ENCODE peak calls at places on chromosomes 3 and 15, in five cellular contexts. N, E, O, T and K are unnamed samples.

GRCh38 chr15:71758716-71759115 is 51.6 kb upstream of the NR2E3 start:
- DNase-seq in N (no peak), E (no peak), O (no peak), T (no peak), K (no peak)

GRCh38 chr15:22956980-22957264 is 23.2 kb downstream of the CYFIP1 start:
- DNase-seq in N (no peak), E (no peak), O (no peak), T (peak; percentile 18), K (no peak)

GRCh38 chr15:61879219-61879618 is 181.0 kb downstream of the VPS13C start:
- DNase-seq in N (no peak), E (no peak), O (no peak), T (no peak), K (no peak)

GRCh38 chr3:109382573-109382972 is 45.2 kb upstream of the DPPA4 start:
- DNase-seq in N (no peak), E (no peak), O (no peak), T (peak; percentile 50), K (no peak)

GRCh38 chr3:69541823-69542264 is 156.0 kb upstream of the FRMD4B start:
- DNase-seq in N (no peak), E (no peak), O (no peak), T (peak; percentile 73), K (no peak)

GRCh38 chr3:132245547-132245946 is 71.7 kb upstream of the ACP3 start:
- DNase-seq in N (no peak), E (no peak), O (peak; percentile 58), T (no peak), K (peak; percentile 8)

GRCh38 chr3:4744405-4745239 is 234.6 kb upstream of the BHLHE40 start:
- DNase-seq in N (no peak), E (no peak), O (peak; percentile 65), T (no peak), K (peak; percentile 36)

GRCh38 chr15:95693917-95694316 is 636.6 kb upstream of the NR2F2 start:
- DNase-seq in N (no peak), E (no peak), O (peak; percentile 19), T (no peak), K (no peak)

GRCh38 chr15:78302579-78302978 is 3.2 kb upstream of the SKIC8 start:
- DNase-seq in N (no peak), E (no peak), O (peak; percentile 91), T (no peak), K (peak; percentile 97)

GRCh38 chr15:42108189-42108588 is 13.8 kb upstream of the PLA2G4D start:
- DNase-seq in N (no peak), E (no peak), O (no peak), T (no peak), K (peak; percentile 11)

GRCh38 chr3:121995190-121996137 is 26.6 kb downstream of the ILDR1 start:
- DNase-seq in N (no peak), E (peak; percentile 15), O (peak; percentile 75), T (peak; percentile 77), K (peak; percentile 68)

GRCh38 chr3:169390741-169391300 is 272.7 kb downstream of the MECOM start:
- DNase-seq in N (no peak), E (no peak), O (no peak), T (no peak), K (no peak)

GRCh38 chr3:45425237-45425933 is 37.0 kb downstream of the LARS2 start:
- DNase-seq in N (no peak), E (no peak), O (no peak), T (no peak), K (no peak)

GRCh38 chr3:159322322-159322939 is 520.6 kb downstream of the MFSD1 start:
- DNase-seq in N (no peak), E (peak; percentile 13), O (peak; percentile 42), T (peak; percentile 65), K (peak; percentile 20)

GRCh38 chr3:190811775-190812480 is 50.6 kb downstream of the GMNC start:
- DNase-seq in N (no peak), E (peak; percentile 56), O (peak; percentile 81), T (peak; percentile 2), K (peak; percentile 60)

GRCh38 chr15:78893538-78893937 is 20.8 kb downstream of the MORF4L1 start:
- DNase-seq in N (no peak), E (no peak), O (no peak), T (no peak), K (no peak)

GRCh38 chr3:13544951-13545651 is 3.8 kb upstream of the FBLN2 start:
- DNase-seq in N (no peak), E (no peak), O (no peak), T (peak; percentile 31), K (no peak)

GRCh38 chr15:75921732-75922703 is 18.3 kb downstream of the FBXO22 start:
- DNase-seq in N (no peak), E (no peak), O (peak; percentile 94), T (no peak), K (peak; percentile 76)

GRCh38 chr3:41064070-41064469 is 135.2 kb upstream of the CTNNB1 start:
- DNase-seq in N (no peak), E (no peak), O (no peak), T (no peak), K (no peak)

GRCh38 chr3:38544926-38545325 is 48.8 kb downstream of the EXOG start:
- DNase-seq in N (no peak), E (no peak), O (no peak), T (no peak), K (no peak)

GRCh38 chr15:27429577-27429976 is 458.6 kb downstream of the GABRG3 start:
- DNase-seq in N (no peak), E (no peak), O (no peak), T (no peak), K (no peak)

GRCh38 chr3:143507735-143508580 is 340.3 kb downstream of the SLC9A9 start:
- DNase-seq in N (no peak), E (no peak), O (peak; percentile 92), T (no peak), K (peak; percentile 78)

GRCh38 chr3:88283242-88283592 is 133.5 kb downstream of the C3orf38 start:
- DNase-seq in N (no peak), E (no peak), O (no peak), T (no peak), K (no peak)

GRCh38 chr15:99121691-99122410 is 17.0 kb downstream of the SYNM start:
- DNase-seq in N (no peak), E (no peak), O (no peak), T (no peak), K (no peak)

GRCh38 chr3:56799251-56799882 is 2.4 kb downstream of the ARHGEF3 start:
- DNase-seq in N (no peak), E (no peak), O (peak; percentile 74), T (peak; percentile 52), K (peak; percentile 62)

GRCh38 chr3:79414821-79415220 is 353.0 kb downstream of the ROBO1 start:
- DNase-seq in N (no peak), E (no peak), O (peak; percentile 80), T (no peak), K (peak; percentile 56)

GRCh38 chr3:128277378-128278049 is 124.2 kb downstream of the EEFSEC start:
- DNase-seq in N (no peak), E (no peak), O (no peak), T (peak; percentile 69), K (no peak)

GRCh38 chr3:126925411-126926171 is 57.3 kb upstream of the PLXNA1 start:
- DNase-seq in N (no peak), E (no peak), O (no peak), T (no peak), K (no peak)

GRCh38 chr15:64305261-64305660 is 50.7 kb downstream of the CSNK1G1 start:
- DNase-seq in N (no peak), E (no peak), O (peak; percentile 18), T (no peak), K (no peak)

GRCh38 chr3:165624761-165625160 is 212.5 kb downstream of the BCHE start:
- DNase-seq in N (no peak), E (no peak), O (peak; percentile 38), T (no peak), K (peak; percentile 10)

GRCh38 chr3:27040674-27041073 is 328.5 kb downstream of the NEK10 start:
- DNase-seq in N (no peak), E (no peak), O (no peak), T (no peak), K (no peak)

GRCh38 chr3:41037651-41038334 is 161.5 kb upstream of the CTNNB1 start:
- DNase-seq in N (no peak), E (no peak), O (no peak), T (no peak), K (no peak)

GRCh38 chr3:162718697-162719096 is 1222.1 kb downstream of the OTOL1 start:
- DNase-seq in N (no peak), E (no peak), O (peak; percentile 74), T (no peak), K (no peak)
- H3K4me3 ChIP-seq in N (no peak overlapping the region), E (no peak overlapping the region), O (no peak overlapping the region), T (no peak overlapping the region), K (no peak overlapping the region)

GRCh38 chr15:101193781-101194180 is 58.1 kb downstream of the CHSY1 start:
- DNase-seq in N (no peak), E (no peak), O (no peak), T (peak; percentile 12), K (no peak)
- H3K4me3 ChIP-seq in N (no peak overlapping the region), E (no peak overlapping the region), O (no peak overlapping the region), T (no peak overlapping the region), K (peak overlapping the region; percentile 53)

DNA sequence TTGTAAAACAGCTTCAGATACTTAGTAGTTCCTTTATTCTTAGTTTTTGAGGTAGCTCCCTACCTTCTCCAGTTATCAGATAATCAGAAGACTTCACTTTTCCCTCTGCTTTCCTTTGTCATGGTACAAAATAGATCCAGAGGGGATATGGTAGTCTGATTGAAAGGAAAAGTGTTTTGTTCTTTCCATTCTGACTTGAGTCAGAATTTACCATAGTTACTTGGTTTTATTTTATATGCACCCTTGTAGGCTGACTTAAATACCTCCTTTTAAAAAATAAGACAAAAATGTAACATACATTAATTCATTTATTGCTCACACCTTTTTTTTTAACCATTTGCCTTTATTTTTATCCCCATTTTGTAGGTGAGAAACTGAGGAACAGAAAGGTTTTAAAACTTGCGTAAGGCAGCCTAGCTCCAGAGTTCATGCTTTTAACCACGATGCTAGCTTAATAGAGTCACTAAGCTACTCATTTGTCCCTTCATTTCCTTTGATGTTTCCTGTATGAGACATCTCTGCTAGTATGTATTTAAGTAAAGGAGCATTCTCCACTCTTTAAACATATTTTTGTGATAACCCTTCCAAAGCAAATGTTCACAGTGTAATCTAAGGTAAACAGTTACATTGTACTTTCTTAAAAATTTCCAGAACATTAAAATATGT is 187.5 kb downstream of the KLHL25 start:
- DNase-seq in N (no peak), E (no peak), O (peak; percentile 70), T (no peak), K (no peak)
- H3K4me3 ChIP-seq in N (no peak overlapping the region), E (no peak overlapping the region), O (no peak overlapping the region), T (no peak overlapping the region), K (no peak overlapping the region)

DNA sequence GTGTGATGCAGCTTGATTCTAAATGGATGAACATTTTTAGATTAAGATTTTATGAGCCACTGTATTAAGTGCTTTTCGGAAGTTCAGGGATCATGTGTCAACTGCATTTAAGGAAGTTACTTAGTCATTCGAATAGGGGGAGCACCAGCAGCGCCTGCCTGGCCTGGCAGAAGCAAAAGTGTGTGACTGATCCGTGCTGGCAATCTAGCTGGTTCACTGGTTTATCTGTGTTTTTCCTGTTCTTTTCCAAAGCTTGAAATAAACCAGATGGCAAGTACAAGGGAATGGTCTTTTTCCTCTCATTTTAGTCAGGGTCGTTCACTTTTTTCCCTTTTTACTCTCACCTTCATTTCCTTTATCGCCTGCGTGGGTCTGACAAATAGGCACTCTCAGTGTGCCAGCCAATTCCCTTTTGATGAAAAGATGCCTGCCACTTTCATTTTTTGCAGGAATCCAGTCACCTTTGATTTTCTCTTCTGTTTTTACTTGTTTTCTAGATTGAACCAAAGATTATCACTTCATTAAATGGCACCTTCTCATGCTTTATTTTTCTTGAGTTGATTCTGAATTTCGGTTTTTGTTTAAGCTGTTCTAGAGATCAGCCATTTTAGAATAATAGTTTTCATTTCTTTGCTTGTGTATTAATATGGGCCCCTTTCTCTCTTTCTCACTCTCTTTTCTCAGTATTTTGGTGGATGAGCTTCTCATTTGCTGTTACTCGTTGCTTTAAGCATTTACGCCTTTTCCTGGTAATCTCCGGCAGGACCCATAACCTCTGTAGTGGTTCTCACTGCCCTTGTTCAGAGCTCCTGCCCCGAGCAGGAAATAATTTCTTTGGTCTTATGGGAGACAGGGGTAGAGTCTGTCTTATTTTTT is 2.8 kb downstream of the ABHD2 start:
- DNase-seq in N (peak; percentile 54), E (no peak), O (peak; percentile 80), T (no peak), K (peak; percentile 72)
- H3K4me3 ChIP-seq in N (peak overlapping the region; percentile 21), E (peak overlapping the region; percentile 54), O (no peak overlapping the region), T (no peak overlapping the region), K (peak overlapping the region; percentile 18)